ENCODE peak calls at places on chromosomes 6 and 20, in five cellular contexts. N, V, X, Y and R are unnamed samples.

GRCh38 chr20:58618694-58619540 is 32.2 kb upstream of the STX16 start:
- DNase-seq in N (no peak), V (no peak), X (peak), Y (no peak), R (no peak)

GRCh38 chr6:139091859-139092258 is 43.0 kb upstream of the HECA start:
- DNase-seq in N (no peak), V (no peak), X (no peak), Y (no peak), R (no peak)

GRCh38 chr20:10573951-10574339 is 99.9 kb downstream of the JAG1 start:
- DNase-seq in N (no peak), V (no peak), X (no peak), Y (no peak), R (no peak)

GRCh38 chr20:11912013-11912663 is 5.6 kb upstream of the BTBD3 start:
- DNase-seq in N (peak), V (no peak), X (no peak), Y (peak), R (peak)

GRCh38 chr6:38567436-38567835 is 72.3 kb downstream of the BTBD9 start:
- DNase-seq in N (peak), V (peak), X (peak), Y (no peak), R (no peak)

GRCh38 chr20:45823949-45824835 is 2.9 kb downstream of the TNNC2 start:
- DNase-seq in N (peak), V (peak), X (no peak), Y (peak), R (peak)

GRCh38 chr20:61925555-61926252 is 140.0 kb downstream of the TAF4 start:
- DNase-seq in N (peak), V (peak), X (no peak), Y (no peak), R (no peak)

GRCh38 chr20:63501818-63502670 is 3.2 kb upstream of the EEF1A2 start:
- DNase-seq in N (peak), V (peak), X (no peak), Y (no peak), R (no peak)

GRCh38 chr6:2396856-2397640 is 151.6 kb upstream of the GMDS start:
- DNase-seq in N (peak), V (no peak), X (no peak), Y (peak), R (no peak)

GRCh38 chr20:62891111-62891510 is 29.5 kb upstream of the TCFL5 start:
- DNase-seq in N (no peak), V (no peak), X (no peak), Y (no peak), R (no peak)

GRCh38 chr20:62027116-62027515 is 38.6 kb downstream of the TAF4 start:
- DNase-seq in N (no peak), V (no peak), X (no peak), Y (no peak), R (no peak)

GRCh38 chr6:12717356-12717755 is 789 bp downstream of the PHACTR1 start:
- DNase-seq in N (no peak), V (no peak), X (no peak), Y (no peak), R (no peak)

GRCh38 chr6:33950891-33951889 is 147.4 kb upstream of the MLN start:
- DNase-seq in N (no peak), V (no peak), X (no peak), Y (no peak), R (no peak)

GRCh38 chr6:71490876-71491275 is 202.3 kb downstream of the OGFRL1 start:
- DNase-seq in N (no peak), V (no peak), X (no peak), Y (no peak), R (no peak)

GRCh38 chr20:50456452-50457324 is 53.5 kb upstream of the PTPN1 start:
- DNase-seq in N (no peak), V (no peak), X (no peak), Y (no peak), R (no peak)

GRCh38 chr6:154053141-154053540 is 14.1 kb downstream of the OPRM1 start:
- DNase-seq in N (no peak), V (no peak), X (no peak), Y (no peak), R (no peak)

GRCh38 chr6:14417377-14417776 is 299.8 kb downstream of the CD83 start:
- DNase-seq in N (no peak), V (peak), X (peak), Y (no peak), R (no peak)

GRCh38 chr20:57648878-57649616 is 28.8 kb upstream of the ZBP1 start:
- DNase-seq in N (no peak), V (no peak), X (no peak), Y (peak), R (no peak)

GRCh38 chr6:49919261-49919660 is 44.7 kb downstream of the DEFB114 start:
- DNase-seq in N (no peak), V (no peak), X (no peak), Y (no peak), R (no peak)

GRCh38 chr20:53752971-53753879 is 159.6 kb upstream of the ZNF217 start:
- DNase-seq in N (no peak), V (peak), X (peak), Y (no peak), R (no peak)

GRCh38 chr20:37395921-37396519 is 50.1 kb downstream of the SRC start:
- DNase-seq in N (no peak), V (no peak), X (no peak), Y (no peak), R (no peak)

GRCh38 chr6:33769248-33769821 is 19.6 kb downstream of the LEMD2 start:
- DNase-seq in N (no peak), V (no peak), X (no peak), Y (no peak), R (no peak)

GRCh38 chr20:25738198-25738597 is 41.5 kb upstream of the ZNF337 start:
- DNase-seq in N (no peak), V (peak), X (peak), Y (no peak), R (no peak)

GRCh38 chr6:142756215-142756630 is 188.8 kb downstream of the HIVEP2 start:
- DNase-seq in N (no peak), V (peak), X (peak), Y (no peak), R (no peak)

GRCh38 chr6:12545837-12546658 is 170.5 kb upstream of the PHACTR1 start:
- DNase-seq in N (no peak), V (peak), X (peak), Y (no peak), R (no peak)

GRCh38 chr6:46972521-46972920 is 50.8 kb upstream of the ADGRF5 start:
- DNase-seq in N (no peak), V (no peak), X (no peak), Y (no peak), R (no peak)

GRCh38 chr6:139152088-139152891 is 17.4 kb downstream of the HECA start:
- DNase-seq in N (no peak), V (no peak), X (no peak), Y (no peak), R (no peak)

GRCh38 chr6:111663692-111664564 is 58.2 kb upstream of the TRAF3IP2 start:
- DNase-seq in N (peak), V (no peak), X (no peak), Y (no peak), R (no peak)

GRCh38 chr6:393391-394221 is 2.1 kb downstream of the IRF4 start:
- DNase-seq in N (no peak), V (no peak), X (no peak), Y (peak), R (no peak)

GRCh38 chr6:130050230-130050629 is 31.8 kb downstream of the L3MBTL3 start:
- DNase-seq in N (peak), V (no peak), X (no peak), Y (no peak), R (no peak)

GRCh38 chr6:73747293-73747692 is 51.3 kb downstream of the CD109 start:
- DNase-seq in N (no peak), V (no peak), X (no peak), Y (peak), R (peak)

GRCh38 chr6:44983467-44984365 is 344.4 kb upstream of the RUNX2 start:
- DNase-seq in N (no peak), V (no peak), X (no peak), Y (no peak), R (no peak)

GRCh38 chr6:142786476-142786875 is 158.5 kb downstream of the HIVEP2 start:
- DNase-seq in N (no peak), V (no peak), X (peak), Y (no peak), R (no peak)

GRCh38 chr6:150557043-150557599 is 42.6 kb upstream of the PLEKHG1 start:
- DNase-seq in N (no peak), V (no peak), X (no peak), Y (no peak), R (no peak)

GRCh38 chr20:25247666-25248500 is at the start of gene PYGB:
- DNase-seq in N (peak), V (peak), X (peak), Y (peak), R (peak)

GRCh38 chr6:168385858-168386735 is 54.9 kb upstream of the SMOC2 start:
- DNase-seq in N (no peak), V (no peak), X (no peak), Y (no peak), R (no peak)

GRCh38 chr6:34973547-34974248 is 84.6 kb downstream of the ANKS1A start:
- DNase-seq in N (no peak), V (no peak), X (no peak), Y (no peak), R (no peak)
- TF ChIP-seq CTCF in N (no peak), V (no peak), X (peak), Y (no peak), R (peak)

GRCh38 chr6:157220485-157220884 is 102.8 kb downstream of the TMEM242 start:
- DNase-seq in N (no peak), V (no peak), X (no peak), Y (no peak), R (no peak)

GRCh38 chr6:157219201-157220200 is 103.8 kb downstream of the TMEM242 start:
- DNase-seq in N (no peak), V (peak), X (no peak), Y (no peak), R (no peak)

GRCh38 chr6:157221817-157222175 is 101.5 kb downstream of the TMEM242 start:
- DNase-seq in N (no peak), V (no peak), X (no peak), Y (no peak), R (no peak)

GRCh38 chr6:157222201-157222981 is 100.9 kb downstream of the TMEM242 start:
- DNase-seq in N (no peak), V (no peak), X (no peak), Y (no peak), R (no peak)

GRCh38 chr6:157221049-157221816 is 102.1 kb downstream of the TMEM242 start:
- DNase-seq in N (peak), V (peak), X (peak), Y (peak), R (peak)
- TF ChIP-seq CTCF in N (no peak), V (no peak), X (peak), Y (no peak), R (no peak)

GRCh38 chr6:30327232-30327746 is 562 bp downstream of the TRIM39 start:
- DNase-seq in N (no peak), V (no peak), X (no peak), Y (no peak), R (no peak)

GRCh38 chr6:30326446-30327231 is at the start of gene TRIM39:
- DNase-seq in N (peak), V (peak), X (peak), Y (peak), R (peak)

GRCh38 chr6:30325873-30326445 is 768 bp upstream of the TRIM39 start:
- DNase-seq in N (no peak), V (no peak), X (peak), Y (no peak), R (no peak)

GRCh38 chr6:30323806-30324205 is 2.9 kb upstream of the TRIM39 start:
- DNase-seq in N (no peak), V (peak), X (no peak), Y (no peak), R (no peak)

GRCh38 chr6:30325150-30325872 is 1.4 kb upstream of the TRIM39 start:
- DNase-seq in N (peak), V (peak), X (no peak), Y (peak), R (peak)
- TF ChIP-seq CTCF in N (no peak), V (no peak), X (no peak), Y (no peak), R (no peak)

GRCh38 chr6:145660676-145661075 is 74.6 kb downstream of the EPM2A start:
- DNase-seq in N (no peak), V (no peak), X (no peak), Y (no peak), R (no peak)

GRCh38 chr6:145651988-145652387 is 83.3 kb downstream of the EPM2A start:
- DNase-seq in N (no peak), V (no peak), X (no peak), Y (no peak), R (no peak)

GRCh38 chr6:145652572-145652971 is 82.7 kb downstream of the EPM2A start:
- DNase-seq in N (no peak), V (no peak), X (no peak), Y (no peak), R (no peak)

GRCh38 chr6:145656128-145656527 is 79.2 kb downstream of the EPM2A start:
- DNase-seq in N (no peak), V (no peak), X (no peak), Y (no peak), R (no peak)
- TF ChIP-seq CTCF in N (no peak), V (no peak), X (no peak), Y (no peak), R (no peak)

DNA sequence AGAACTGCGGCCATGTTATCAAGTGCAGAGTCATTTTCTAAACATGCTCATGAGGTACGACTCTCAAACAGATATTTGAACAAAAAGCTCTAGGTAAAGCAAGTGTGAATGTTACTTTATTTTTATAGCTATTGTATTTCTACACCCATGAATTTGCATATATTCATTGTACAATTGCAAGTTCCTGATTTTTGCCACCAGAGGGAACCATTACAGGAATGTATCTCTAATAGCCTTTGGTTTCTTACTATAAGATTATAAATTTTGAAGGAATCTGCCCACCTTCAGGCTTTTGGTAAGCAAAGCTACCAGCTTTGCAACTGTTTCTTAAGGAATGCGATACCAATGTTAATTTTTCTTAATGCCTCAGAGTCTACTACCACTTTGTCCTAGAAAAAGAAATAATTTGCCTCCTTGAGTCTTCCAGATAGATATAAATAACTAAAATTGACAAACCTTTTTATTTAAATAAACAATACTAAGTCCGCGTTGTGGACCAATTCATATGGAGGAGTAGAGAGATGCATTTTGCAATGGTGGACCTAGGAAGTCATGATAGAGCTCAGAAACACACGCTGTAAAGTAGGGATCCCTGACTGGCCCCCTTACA is 125.4 kb upstream of the SAMD5 start:
- DNase-seq in N (no peak), V (peak), X (peak), Y (no peak), R (no peak)
- TF ChIP-seq CTCF in N (peak), V (peak), X (peak), Y (no peak), R (no peak)

GRCh38 chr6:153027480-153027879 is 25.0 kb upstream of the MTRF1L start:
- DNase-seq in N (no peak), V (no peak), X (no peak), Y (no peak), R (no peak)
- TF ChIP-seq CTCF in N (no peak), V (no peak), X (no peak), Y (no peak), R (no peak)

DNA sequence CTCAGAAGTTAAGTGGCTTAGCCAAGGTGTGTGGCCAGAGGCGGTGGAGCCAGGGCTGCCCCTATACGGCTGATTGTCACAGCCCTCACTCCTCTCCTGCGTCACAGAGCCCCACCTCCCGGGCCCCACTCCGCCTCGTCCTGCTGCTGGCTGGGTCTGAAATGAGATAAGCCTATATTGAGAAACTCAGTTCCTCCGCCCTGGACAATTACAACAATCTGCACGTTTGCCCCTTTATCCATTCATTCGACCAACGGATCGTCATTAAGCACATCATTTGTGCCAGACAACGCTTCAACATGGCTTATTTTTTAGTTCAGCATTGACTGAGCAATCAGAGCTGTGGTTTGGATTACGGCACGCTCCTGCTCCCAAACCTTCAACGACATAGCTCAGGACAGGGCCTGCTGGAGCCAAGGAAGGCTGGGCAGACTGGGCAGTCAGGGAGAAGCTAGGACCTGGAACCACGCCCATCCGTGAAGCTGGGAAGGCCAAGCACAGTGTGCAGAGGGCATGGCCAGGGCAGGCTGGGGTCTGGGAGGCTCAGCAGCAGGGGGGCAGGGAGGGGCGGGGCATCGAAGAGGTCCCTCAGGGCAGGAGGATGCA is 16.6 kb upstream of the EZR start:
- DNase-seq in N (no peak), V (no peak), X (no peak), Y (no peak), R (no peak)
- TF ChIP-seq CTCF in N (no peak), V (no peak), X (no peak), Y (no peak), R (no peak)

DNA sequence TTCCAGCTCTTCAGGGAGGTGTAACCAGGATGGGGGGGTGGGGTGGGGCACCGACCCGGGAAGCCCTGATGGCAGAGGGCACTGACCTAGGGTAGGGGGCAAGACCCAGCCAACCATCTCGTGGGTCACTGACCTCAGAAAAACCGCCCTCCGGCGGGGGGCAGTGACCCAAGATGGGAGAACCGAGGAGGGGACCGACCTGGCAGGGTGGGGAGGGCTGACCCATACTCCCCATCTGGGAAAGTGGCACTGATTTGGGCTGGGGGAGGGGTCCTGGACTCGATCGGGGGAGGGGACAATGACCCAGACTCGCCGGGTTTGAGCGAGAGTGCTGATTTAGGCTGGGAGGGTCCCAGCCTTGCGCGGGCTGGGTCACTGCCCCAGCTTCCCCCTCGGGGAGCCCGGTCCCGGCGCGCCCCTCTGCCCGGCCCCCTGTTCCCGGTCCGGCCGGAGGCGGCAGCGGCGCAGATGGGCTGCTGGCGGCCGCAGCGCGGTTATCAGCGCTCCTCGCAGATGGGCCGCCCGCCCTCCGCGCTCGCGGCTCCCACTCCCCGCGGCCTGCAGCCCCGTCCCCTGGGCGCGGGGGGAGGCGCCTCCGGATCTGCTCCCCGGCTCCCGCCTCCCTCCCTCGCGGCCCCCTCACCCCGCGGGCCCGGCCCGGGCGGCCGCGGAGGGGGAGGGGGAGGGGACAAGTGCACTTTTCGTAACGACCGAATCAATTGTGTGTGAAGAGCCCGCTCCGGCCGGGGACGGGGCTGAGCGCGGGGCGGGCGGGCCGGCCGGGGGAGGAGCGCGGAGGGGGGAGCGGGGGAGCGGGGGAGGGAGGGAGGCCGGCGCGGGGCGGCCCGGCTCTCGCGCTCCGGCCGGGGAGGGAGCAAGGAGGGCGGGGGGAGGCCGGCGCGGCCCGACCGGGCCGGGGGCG is 2.2 kb downstream of the NOL4L start:
- DNase-seq in N (no peak), V (no peak), X (no peak), Y (peak), R (peak)
- TF ChIP-seq CTCF in N (no peak), V (no peak), X (no peak), Y (no peak), R (no peak)

GRCh38 chr6:53064726-53065265 is 408 bp upstream of the FBXO9 start:
- DNase-seq in N (peak), V (peak), X (peak), Y (peak), R (peak)
- TF ChIP-seq CTCF in N (no peak), V (no peak), X (peak), Y (no peak), R (no peak)

DNA sequence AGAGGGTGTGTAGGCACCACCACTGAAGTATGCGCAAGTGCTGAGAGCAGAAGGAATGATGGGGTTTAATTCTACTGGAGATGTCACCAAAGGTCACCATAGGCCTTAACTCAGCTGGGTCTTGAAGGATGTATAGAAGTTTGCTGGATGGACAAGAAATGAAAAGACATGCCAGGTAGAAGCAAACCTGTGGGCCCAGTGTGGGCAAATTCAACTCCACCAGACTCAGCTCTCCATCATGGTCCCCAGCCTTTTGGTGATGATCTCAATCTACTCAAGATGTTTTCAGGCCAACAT is 124.5 kb downstream of the SNX5 start:
- DNase-seq in N (no peak), V (no peak), X (no peak), Y (no peak), R (no peak)
- TF ChIP-seq CTCF in N (no peak), V (no peak), X (no peak), Y (no peak), R (no peak)